ENCODE peak calls at places on chromosomes 4 and X, in seven cellular contexts. One of them, this sample, is unnamed. For H3K27me3, the result is how much of the 10 kb centered on the place peaks cover.

GRCh38 chr4:90025248-90025647 is 101.9 kb upstream of the CCSER1 start:
- DNase-seq in right lobe of liver: no peak
- DNase-seq in AG04450: no peak
- DNase-seq in brain microvascular endothelial cell: no peak
- DNase-seq in lower lobe of right lung: no peak
- DNase-seq in ascending aorta: no peak
- DNase-seq in astrocyte: no peak
- DNase-seq in this sample: no peak

GRCh38 chrX:108223606-108224005 is 132.0 kb downstream of the ATG4A start:
- DNase-seq in right lobe of liver: no peak
- DNase-seq in AG04450: no peak
- DNase-seq in brain microvascular endothelial cell: no peak
- DNase-seq in lower lobe of right lung: no peak
- DNase-seq in ascending aorta: no peak
- DNase-seq in astrocyte: no peak
- DNase-seq in this sample: no peak

GRCh38 chrX:69210513-69211065 is 45.3 kb upstream of the PJA1 start:
- DNase-seq in right lobe of liver: no peak
- DNase-seq in AG04450: no peak
- DNase-seq in brain microvascular endothelial cell: no peak
- DNase-seq in lower lobe of right lung: no peak
- DNase-seq in ascending aorta: no peak
- DNase-seq in astrocyte: no peak
- DNase-seq in this sample: no peak

GRCh38 chr4:113522433-113522832 is 239.1 kb downstream of the CAMK2D start:
- DNase-seq in right lobe of liver: no peak
- DNase-seq in AG04450: no peak
- DNase-seq in brain microvascular endothelial cell: no peak
- DNase-seq in lower lobe of right lung: no peak
- DNase-seq in ascending aorta: no peak
- DNase-seq in astrocyte: no peak
- DNase-seq in this sample: no peak

GRCh38 chrX:24023972-24024664 is 2.9 kb downstream of the KLHL15 start:
- DNase-seq in right lobe of liver: no peak
- DNase-seq in AG04450: no peak
- DNase-seq in brain microvascular endothelial cell: peak
- DNase-seq in lower lobe of right lung: no peak
- DNase-seq in ascending aorta: no peak
- DNase-seq in astrocyte: no peak
- DNase-seq in this sample: no peak

GRCh38 chr4:176789955-176790354 is 2.8 kb downstream of the VEGFC start:
- DNase-seq in right lobe of liver: no peak
- DNase-seq in AG04450: no peak
- DNase-seq in brain microvascular endothelial cell: peak
- DNase-seq in lower lobe of right lung: no peak
- DNase-seq in ascending aorta: no peak
- DNase-seq in astrocyte: peak
- DNase-seq in this sample: peak

GRCh38 chr4:159495515-159496236 is 392.8 kb downstream of the RAPGEF2 start:
- DNase-seq in right lobe of liver: no peak
- DNase-seq in AG04450: no peak
- DNase-seq in brain microvascular endothelial cell: no peak
- DNase-seq in lower lobe of right lung: no peak
- DNase-seq in ascending aorta: no peak
- DNase-seq in astrocyte: peak
- DNase-seq in this sample: no peak

GRCh38 chr4:139085141-139085540 is 69.6 kb downstream of the NOCT start:
- DNase-seq in right lobe of liver: no peak
- DNase-seq in AG04450: no peak
- DNase-seq in brain microvascular endothelial cell: no peak
- DNase-seq in lower lobe of right lung: no peak
- DNase-seq in ascending aorta: no peak
- DNase-seq in astrocyte: peak
- DNase-seq in this sample: peak

GRCh38 chr4:10459305-10459704 is 2.1 kb upstream of the ZNF518B start:
- DNase-seq in right lobe of liver: no peak
- DNase-seq in AG04450: no peak
- DNase-seq in brain microvascular endothelial cell: no peak
- DNase-seq in lower lobe of right lung: no peak
- DNase-seq in ascending aorta: no peak
- DNase-seq in astrocyte: no peak
- DNase-seq in this sample: peak

GRCh38 chrX:15043538-15043937 is 170.3 kb downstream of the MOSPD2 start:
- DNase-seq in right lobe of liver: no peak
- DNase-seq in AG04450: no peak
- DNase-seq in brain microvascular endothelial cell: no peak
- DNase-seq in lower lobe of right lung: no peak
- DNase-seq in ascending aorta: no peak
- DNase-seq in astrocyte: no peak
- DNase-seq in this sample: no peak

GRCh38 chrX:63932006-63932405 is 147.0 kb upstream of the ARHGEF9 start:
- DNase-seq in right lobe of liver: no peak
- DNase-seq in AG04450: no peak
- DNase-seq in brain microvascular endothelial cell: no peak
- DNase-seq in lower lobe of right lung: no peak
- DNase-seq in ascending aorta: no peak
- DNase-seq in astrocyte: no peak
- DNase-seq in this sample: peak

GRCh38 chr4:154010377-154010776 is 221.5 kb upstream of the SFRP2 start:
- DNase-seq in right lobe of liver: no peak
- DNase-seq in AG04450: no peak
- DNase-seq in brain microvascular endothelial cell: no peak
- DNase-seq in lower lobe of right lung: no peak
- DNase-seq in ascending aorta: no peak
- DNase-seq in astrocyte: no peak
- DNase-seq in this sample: no peak

GRCh38 chr4:27048350-27049100 is 187.9 kb downstream of the STIM2 start:
- DNase-seq in right lobe of liver: no peak
- DNase-seq in AG04450: no peak
- DNase-seq in brain microvascular endothelial cell: peak
- DNase-seq in lower lobe of right lung: no peak
- DNase-seq in ascending aorta: no peak
- DNase-seq in astrocyte: peak
- DNase-seq in this sample: peak

GRCh38 chrX:106481341-106481740 is 130.4 kb upstream of the RADX start:
- DNase-seq in right lobe of liver: no peak
- DNase-seq in AG04450: peak
- DNase-seq in brain microvascular endothelial cell: peak
- DNase-seq in lower lobe of right lung: no peak
- DNase-seq in ascending aorta: no peak
- DNase-seq in astrocyte: peak
- DNase-seq in this sample: no peak

GRCh38 chr4:183098080-183098722 is 856 bp upstream of the WWC2 start:
- DNase-seq in right lobe of liver: peak
- DNase-seq in AG04450: no peak
- DNase-seq in brain microvascular endothelial cell: peak
- DNase-seq in lower lobe of right lung: peak
- DNase-seq in ascending aorta: no peak
- DNase-seq in astrocyte: no peak
- DNase-seq in this sample: peak

GRCh38 chr4:183175631-183176232 is 76.7 kb downstream of the WWC2 start:
- DNase-seq in right lobe of liver: no peak
- DNase-seq in AG04450: peak
- DNase-seq in brain microvascular endothelial cell: no peak
- DNase-seq in lower lobe of right lung: no peak
- DNase-seq in ascending aorta: no peak
- DNase-seq in astrocyte: peak
- DNase-seq in this sample: no peak

GRCh38 chrX:53930513-53931380 is 113.5 kb downstream of the PHF8 start:
- DNase-seq in right lobe of liver: no peak
- DNase-seq in AG04450: peak
- DNase-seq in brain microvascular endothelial cell: peak
- DNase-seq in lower lobe of right lung: no peak
- DNase-seq in ascending aorta: no peak
- DNase-seq in astrocyte: peak
- DNase-seq in this sample: no peak

GRCh38 chrX:44152867-44153266 is 179.7 kb upstream of the NDP start:
- DNase-seq in right lobe of liver: no peak
- DNase-seq in AG04450: no peak
- DNase-seq in brain microvascular endothelial cell: no peak
- DNase-seq in lower lobe of right lung: no peak
- DNase-seq in ascending aorta: no peak
- DNase-seq in astrocyte: peak
- DNase-seq in this sample: no peak

GRCh38 chrX:13373807-13374187 is 53.9 kb upstream of the ATXN3L start:
- DNase-seq in right lobe of liver: no peak
- DNase-seq in AG04450: no peak
- DNase-seq in brain microvascular endothelial cell: peak
- DNase-seq in lower lobe of right lung: no peak
- DNase-seq in ascending aorta: no peak
- DNase-seq in astrocyte: peak
- DNase-seq in this sample: peak

DNA sequence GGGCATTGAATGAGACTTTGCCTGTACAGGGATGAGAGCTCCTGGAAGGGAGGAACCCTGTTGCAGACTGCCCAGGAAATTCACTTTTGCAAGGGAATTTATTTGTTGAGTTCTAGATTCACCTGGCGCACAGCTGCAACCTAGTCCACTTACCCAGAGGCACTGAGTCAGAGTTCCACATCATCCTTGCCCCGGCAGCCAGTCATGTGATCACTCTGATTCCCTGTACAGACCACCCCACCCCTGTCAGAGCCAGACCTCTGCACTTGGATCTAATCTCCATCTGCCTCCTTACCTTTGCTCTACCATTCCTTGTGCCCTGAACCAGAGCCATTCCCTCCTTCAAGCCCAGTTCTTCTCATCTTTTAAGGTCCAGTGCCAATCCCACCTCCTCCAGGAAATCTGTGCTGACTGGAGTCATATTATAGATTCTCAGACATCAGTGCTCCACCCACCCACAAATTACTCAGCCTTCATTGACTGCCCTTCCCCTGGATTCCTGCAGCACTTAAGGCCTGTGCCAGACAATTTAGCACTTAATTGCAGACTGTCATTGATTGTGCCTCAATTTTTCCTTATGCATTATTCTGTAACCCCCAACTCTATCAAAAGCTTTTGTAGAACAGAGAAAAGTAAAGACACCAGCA is 84.1 kb upstream of the MAGEA4 start:
- DNase-seq in right lobe of liver: no peak
- DNase-seq in AG04450: no peak
- DNase-seq in brain microvascular endothelial cell: no peak
- DNase-seq in lower lobe of right lung: no peak
- DNase-seq in ascending aorta: no peak
- DNase-seq in astrocyte: peak
- DNase-seq in this sample: no peak
- H3K27me3 ChIP-seq in right lobe of liver: under half
- H3K27me3 ChIP-seq in AG04450: under half
- H3K27me3 ChIP-seq in brain microvascular endothelial cell: under half
- H3K27me3 ChIP-seq in lower lobe of right lung: under half
- H3K27me3 ChIP-seq in ascending aorta: under half
- H3K27me3 ChIP-seq in astrocyte: under half
- H3K27me3 ChIP-seq in this sample: under half

GRCh38 chr4:71187399-71188196 is 151.2 kb upstream of the SLC4A4 start:
- DNase-seq in right lobe of liver: peak
- DNase-seq in AG04450: no peak
- DNase-seq in brain microvascular endothelial cell: no peak
- DNase-seq in lower lobe of right lung: peak
- DNase-seq in ascending aorta: no peak
- DNase-seq in astrocyte: peak
- DNase-seq in this sample: peak

GRCh38 chr4:71186566-71187398 is 152.0 kb upstream of the SLC4A4 start:
- DNase-seq in right lobe of liver: peak
- DNase-seq in AG04450: no peak
- DNase-seq in brain microvascular endothelial cell: no peak
- DNase-seq in lower lobe of right lung: peak
- DNase-seq in ascending aorta: no peak
- DNase-seq in astrocyte: peak
- DNase-seq in this sample: peak

GRCh38 chr4:71188951-71189350 is 149.9 kb upstream of the SLC4A4 start:
- DNase-seq in right lobe of liver: no peak
- DNase-seq in AG04450: no peak
- DNase-seq in brain microvascular endothelial cell: no peak
- DNase-seq in lower lobe of right lung: no peak
- DNase-seq in ascending aorta: no peak
- DNase-seq in astrocyte: no peak
- DNase-seq in this sample: peak

GRCh38 chr4:71188197-71188625 is 150.6 kb upstream of the SLC4A4 start:
- DNase-seq in right lobe of liver: no peak
- DNase-seq in AG04450: no peak
- DNase-seq in brain microvascular endothelial cell: no peak
- DNase-seq in lower lobe of right lung: no peak
- DNase-seq in ascending aorta: no peak
- DNase-seq in astrocyte: no peak
- DNase-seq in this sample: peak

GRCh38 chr4:71189471-71189870 is 149.3 kb upstream of the SLC4A4 start:
- DNase-seq in right lobe of liver: no peak
- DNase-seq in AG04450: peak
- DNase-seq in brain microvascular endothelial cell: peak
- DNase-seq in lower lobe of right lung: no peak
- DNase-seq in ascending aorta: no peak
- DNase-seq in astrocyte: peak
- DNase-seq in this sample: peak
- H3K27ac ChIP-seq in right lobe of liver: no peak
- H3K27ac ChIP-seq in AG04450: no peak
- H3K27ac ChIP-seq in brain microvascular endothelial cell: peak
- H3K27ac ChIP-seq in lower lobe of right lung: no peak
- H3K27ac ChIP-seq in ascending aorta: no peak
- H3K27ac ChIP-seq in astrocyte: no peak
- H3K27ac ChIP-seq in this sample: peak

DNA sequence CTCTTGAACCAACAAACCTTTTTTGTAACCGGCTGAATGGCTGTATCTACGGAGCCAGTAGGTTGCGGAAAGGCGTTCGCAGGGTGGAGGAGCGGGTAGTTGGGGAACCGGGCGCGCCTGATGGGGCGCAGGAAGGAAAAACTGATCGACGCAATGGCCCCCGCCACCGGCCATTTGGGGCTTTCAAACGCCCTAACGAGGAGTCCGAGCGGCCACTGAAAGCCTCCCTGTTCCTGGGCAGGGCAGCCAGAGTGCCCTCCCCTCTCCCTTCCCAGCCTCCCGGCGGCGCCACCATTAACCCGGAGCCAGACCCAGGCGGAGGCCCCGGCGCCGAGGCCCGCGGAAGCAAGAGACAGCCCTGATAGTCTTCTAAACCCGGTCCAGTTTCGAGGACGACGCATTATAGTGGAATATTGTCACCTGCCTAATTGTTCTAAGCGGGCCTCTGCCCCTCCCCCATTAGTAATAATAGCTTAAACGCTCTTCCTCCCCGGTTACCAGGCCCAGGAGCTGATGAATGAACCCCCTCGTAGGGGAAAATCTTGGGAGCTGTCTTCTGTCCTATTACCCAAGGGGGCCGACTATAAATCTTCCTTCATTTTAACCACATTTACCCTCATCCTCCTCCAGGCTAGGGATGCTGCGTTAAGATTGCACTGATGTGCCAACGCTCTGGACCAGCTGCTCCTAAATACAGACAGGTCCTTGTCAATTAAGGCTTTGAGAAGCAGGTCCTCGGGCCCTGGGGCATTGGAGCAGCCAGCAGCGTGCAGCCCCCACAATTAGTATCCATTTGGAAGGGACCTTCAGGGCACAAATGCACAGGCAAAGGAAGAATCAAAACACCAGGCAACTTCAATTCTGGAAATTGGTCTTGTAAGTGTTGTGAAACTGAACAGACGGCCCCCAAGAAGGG is 61.6 kb upstream of the TMEM33 start:
- DNase-seq in right lobe of liver: no peak
- DNase-seq in AG04450: no peak
- DNase-seq in brain microvascular endothelial cell: no peak
- DNase-seq in lower lobe of right lung: no peak
- DNase-seq in ascending aorta: no peak
- DNase-seq in astrocyte: no peak
- DNase-seq in this sample: no peak
- H3K27me3 ChIP-seq in right lobe of liver: under half
- H3K27me3 ChIP-seq in AG04450: half or more
- H3K27me3 ChIP-seq in brain microvascular endothelial cell: half or more
- H3K27me3 ChIP-seq in lower lobe of right lung: half or more
- H3K27me3 ChIP-seq in ascending aorta: under half
- H3K27me3 ChIP-seq in astrocyte: half or more
- H3K27me3 ChIP-seq in this sample: half or more

GRCh38 chr4:115841873-115842272 is 728.5 kb upstream of the NDST4 start:
- DNase-seq in right lobe of liver: no peak
- DNase-seq in AG04450: no peak
- DNase-seq in brain microvascular endothelial cell: no peak
- DNase-seq in lower lobe of right lung: no peak
- DNase-seq in ascending aorta: no peak
- DNase-seq in astrocyte: no peak
- DNase-seq in this sample: no peak
- H3K27ac ChIP-seq in right lobe of liver: no peak
- H3K27ac ChIP-seq in AG04450: no peak
- H3K27ac ChIP-seq in brain microvascular endothelial cell: no peak
- H3K27ac ChIP-seq in lower lobe of right lung: no peak
- H3K27ac ChIP-seq in ascending aorta: no peak
- H3K27ac ChIP-seq in astrocyte: no peak
- H3K27ac ChIP-seq in this sample: no peak

This sample was measured in osteoblast.